ENCODE peak calls at places on chromosomes 12 and 14, in four cellular contexts. S is hippocampal formation; Q is stimulated activated CD8-positive, alpha-beta memory T cell treated with anti-CD3 and anti-CD28 coated beads, Interleukin-15, amount 100 ng/mL, for 1 hour; N is body of pancreas. I is an unnamed sample.

GRCh38 chr12:69653703-69654102 is 43.0 kb upstream of the LRRC10 start:
- DNase-seq in S (no peak), Q (no peak), N (no peak), I (no peak)

GRCh38 chr12:57724003-57724935 is 14.3 kb downstream of the AGAP2 start:
- DNase-seq in S (no peak), Q (no peak), N (no peak), I (no peak)

GRCh38 chr12:10033783-10034381 is 3.4 kb downstream of the CLEC9A start:
- DNase-seq in S (no peak), Q (no peak), N (no peak), I (no peak)

GRCh38 chr12:5232291-5232690 is 188.6 kb downstream of the KCNA5 start:
- DNase-seq in S (no peak), Q (no peak), N (no peak), I (peak)

GRCh38 chr14:79831198-79831890 is 380.0 kb downstream of the DIO2 start:
- DNase-seq in S (no peak), Q (no peak), N (peak), I (no peak)

GRCh38 chr12:32107376-32108267 is 975 bp downstream of the BICD1 start:
- DNase-seq in S (no peak), Q (no peak), N (no peak), I (no peak)

GRCh38 chr14:75399819-75400678 is 27.8 kb upstream of the JDP2 start:
- DNase-seq in S (peak), Q (no peak), N (peak), I (no peak)

GRCh38 chr14:82125963-82126362 is 592.3 kb upstream of the SEL1L start:
- DNase-seq in S (no peak), Q (no peak), N (peak), I (no peak)

GRCh38 chr12:11822071-11822818 is 172.8 kb downstream of the ETV6 start:
- DNase-seq in S (no peak), Q (no peak), N (peak), I (no peak)

GRCh38 chr14:57533214-57533613 is 39.6 kb upstream of the CCDC198 start:
- DNase-seq in S (no peak), Q (no peak), N (peak), I (no peak)

GRCh38 chr14:26528415-26529182 is 69.2 kb downstream of the NOVA1 start:
- DNase-seq in S (no peak), Q (no peak), N (no peak), I (no peak)

GRCh38 chr14:59829941-59830734 is 40.4 kb downstream of the RTN1 start:
- DNase-seq in S (no peak), Q (no peak), N (no peak), I (no peak)

GRCh38 chr12:1439201-1439600 is 155.2 kb downstream of the FBXL14 start:
- DNase-seq in S (no peak), Q (no peak), N (no peak), I (no peak)

GRCh38 chr12:6829532-6830220 is 1.5 kb downstream of the P3H3 start:
- DNase-seq in S (no peak), Q (no peak), N (no peak), I (no peak)

GRCh38 chr14:102527255-102528232 is 18.0 kb upstream of the ANKRD9 start:
- DNase-seq in S (no peak), Q (no peak), N (no peak), I (no peak)

GRCh38 chr12:19971396-19971802 is 396.9 kb upstream of the PDE3A start:
- DNase-seq in S (no peak), Q (no peak), N (peak), I (no peak)

GRCh38 chr12:124713436-124714082 is 146.1 kb upstream of the NCOR2 start:
- DNase-seq in S (no peak), Q (peak), N (peak), I (peak)

GRCh38 chr14:28375295-28375694 is 391.3 kb upstream of the FOXG1 start:
- DNase-seq in S (peak), Q (no peak), N (no peak), I (no peak)

GRCh38 chr12:127503221-127503620 is 763.7 kb upstream of the TMEM132C start:
- DNase-seq in S (no peak), Q (no peak), N (no peak), I (no peak)

GRCh38 chr12:39587247-39587646 is 32.4 kb downstream of the ABCD2 start:
- DNase-seq in S (no peak), Q (no peak), N (no peak), I (no peak)